ENCODE peak calls at places on chromosomes 16 and 17, in four cellular contexts. One of them, this sample, is unnamed.

GRCh38 chr17:73255671-73256181 is 6.0 kb downstream of the CPSF4L start:
- DNase-seq in aorta: peak; percentile 86
- DNase-seq in transverse colon: peak; percentile 59
- DNase-seq in pancreas: no peak
- DNase-seq in this sample: peak; percentile 82

GRCh38 chr17:60604686-60605334 is 4.8 kb downstream of the PPM1D start:
- DNase-seq in aorta: peak; percentile 81
- DNase-seq in transverse colon: no peak
- DNase-seq in pancreas: no peak
- DNase-seq in this sample: peak; percentile 44

GRCh38 chr17:79950711-79951110 is 85.0 kb downstream of the TBC1D16 start:
- DNase-seq in aorta: peak; percentile 35
- DNase-seq in transverse colon: no peak
- DNase-seq in pancreas: no peak
- DNase-seq in this sample: peak; percentile 35

GRCh38 chr16:57039148-57039812 is 49.9 kb downstream of the NLRC5 start:
- DNase-seq in aorta: no peak
- DNase-seq in transverse colon: peak; percentile 33
- DNase-seq in pancreas: no peak
- DNase-seq in this sample: no peak

GRCh38 chr17:47850692-47851573 is at the start of gene SP6:
- DNase-seq in aorta: peak; percentile 88
- DNase-seq in transverse colon: peak; percentile 91
- DNase-seq in pancreas: peak; percentile 87
- DNase-seq in this sample: peak; percentile 24

GRCh38 chr17:76566613-76566943 is 19.1 kb downstream of the ST6GALNAC2 start:
- DNase-seq in aorta: no peak
- DNase-seq in transverse colon: no peak
- DNase-seq in pancreas: no peak
- DNase-seq in this sample: no peak

GRCh38 chr16:53052519-53053501 is at the start of gene CHD9NB:
- DNase-seq in aorta: no peak
- DNase-seq in transverse colon: peak; percentile 75
- DNase-seq in pancreas: no peak
- DNase-seq in this sample: peak; percentile 68

GRCh38 chr16:85385463-85386331 is 227.4 kb upstream of the GSE1 start:
- DNase-seq in aorta: peak; percentile 72
- DNase-seq in transverse colon: no peak
- DNase-seq in pancreas: peak; percentile 13
- DNase-seq in this sample: peak; percentile 37

GRCh38 chr17:40097931-40098845 is 2.2 kb downstream of the NR1D1 start:
- DNase-seq in aorta: peak; percentile 89
- DNase-seq in transverse colon: peak; percentile 90
- DNase-seq in pancreas: peak; percentile 91
- DNase-seq in this sample: no peak

GRCh38 chr17:6386041-6386630 is 48.8 kb downstream of the AIPL1 start:
- DNase-seq in aorta: no peak
- DNase-seq in transverse colon: no peak
- DNase-seq in pancreas: no peak
- DNase-seq in this sample: no peak

GRCh38 chr16:51982715-51983680 is 563.9 kb downstream of the TOX3 start:
- DNase-seq in aorta: no peak
- DNase-seq in transverse colon: peak; percentile 15
- DNase-seq in pancreas: peak; percentile 55
- DNase-seq in this sample: peak; percentile 50

GRCh38 chr17:11953924-11954323 is 43.4 kb downstream of the ZNF18 start:
- DNase-seq in aorta: no peak
- DNase-seq in transverse colon: no peak
- DNase-seq in pancreas: no peak
- DNase-seq in this sample: no peak

GRCh38 chr17:72101526-72101925 is 19.3 kb upstream of the SOX9 start:
- DNase-seq in aorta: no peak
- DNase-seq in transverse colon: no peak
- DNase-seq in pancreas: no peak
- DNase-seq in this sample: no peak

GRCh38 chr17:1908699-1909309 is 79.0 kb downstream of the RPA1 start:
- DNase-seq in aorta: no peak
- DNase-seq in transverse colon: peak; percentile 57
- DNase-seq in pancreas: peak; percentile 65
- DNase-seq in this sample: peak; percentile 55

GRCh38 chr16:65782537-65783290 is 583.8 kb upstream of the CDH5 start:
- DNase-seq in aorta: no peak
- DNase-seq in transverse colon: no peak
- DNase-seq in pancreas: no peak
- DNase-seq in this sample: no peak

GRCh38 chr17:301681-302299 is 50.8 kb downstream of the RPH3AL start:
- DNase-seq in aorta: peak; percentile 73
- DNase-seq in transverse colon: peak; percentile 48
- DNase-seq in pancreas: no peak
- DNase-seq in this sample: no peak

GRCh38 chr16:27495191-27495590 is 54.5 kb downstream of the GTF3C1 start:
- DNase-seq in aorta: peak; percentile 87
- DNase-seq in transverse colon: no peak
- DNase-seq in pancreas: no peak
- DNase-seq in this sample: peak; percentile 99

GRCh38 chr16:81861915-81862314 is 82.8 kb downstream of the PLCG2 start:
- DNase-seq in aorta: no peak
- DNase-seq in transverse colon: no peak
- DNase-seq in pancreas: no peak
- DNase-seq in this sample: no peak

GRCh38 chr17:44218344-44219125 is 940 bp downstream of the UBTF start:
- DNase-seq in aorta: peak; percentile 96
- DNase-seq in transverse colon: peak; percentile 92
- DNase-seq in pancreas: peak; percentile 89
- DNase-seq in this sample: peak; percentile 99

GRCh38 chr17:53722407-53722806 is 100.3 kb upstream of the KIF2B start:
- DNase-seq in aorta: no peak
- DNase-seq in transverse colon: no peak
- DNase-seq in pancreas: no peak
- DNase-seq in this sample: peak; percentile 57

GRCh38 chr16:88316151-88316550 is 66.6 kb upstream of the ZNF469 start:
- DNase-seq in aorta: peak; percentile 62
- DNase-seq in transverse colon: no peak
- DNase-seq in pancreas: no peak
- DNase-seq in this sample: no peak

GRCh38 chr17:62597920-62598319 is 29.6 kb upstream of the MRC2 start:
- DNase-seq in aorta: no peak
- DNase-seq in transverse colon: no peak
- DNase-seq in pancreas: no peak
- DNase-seq in this sample: no peak

GRCh38 chr17:77332034-77332971 is 191.5 kb downstream of the SEC14L1 start:
- DNase-seq in aorta: no peak
- DNase-seq in transverse colon: peak; percentile 26
- DNase-seq in pancreas: no peak
- DNase-seq in this sample: peak; percentile 78

GRCh38 chr16:66420396-66420795 is 6.7 kb upstream of the BEAN1 start:
- DNase-seq in aorta: no peak
- DNase-seq in transverse colon: no peak
- DNase-seq in pancreas: no peak
- DNase-seq in this sample: no peak

DNA sequence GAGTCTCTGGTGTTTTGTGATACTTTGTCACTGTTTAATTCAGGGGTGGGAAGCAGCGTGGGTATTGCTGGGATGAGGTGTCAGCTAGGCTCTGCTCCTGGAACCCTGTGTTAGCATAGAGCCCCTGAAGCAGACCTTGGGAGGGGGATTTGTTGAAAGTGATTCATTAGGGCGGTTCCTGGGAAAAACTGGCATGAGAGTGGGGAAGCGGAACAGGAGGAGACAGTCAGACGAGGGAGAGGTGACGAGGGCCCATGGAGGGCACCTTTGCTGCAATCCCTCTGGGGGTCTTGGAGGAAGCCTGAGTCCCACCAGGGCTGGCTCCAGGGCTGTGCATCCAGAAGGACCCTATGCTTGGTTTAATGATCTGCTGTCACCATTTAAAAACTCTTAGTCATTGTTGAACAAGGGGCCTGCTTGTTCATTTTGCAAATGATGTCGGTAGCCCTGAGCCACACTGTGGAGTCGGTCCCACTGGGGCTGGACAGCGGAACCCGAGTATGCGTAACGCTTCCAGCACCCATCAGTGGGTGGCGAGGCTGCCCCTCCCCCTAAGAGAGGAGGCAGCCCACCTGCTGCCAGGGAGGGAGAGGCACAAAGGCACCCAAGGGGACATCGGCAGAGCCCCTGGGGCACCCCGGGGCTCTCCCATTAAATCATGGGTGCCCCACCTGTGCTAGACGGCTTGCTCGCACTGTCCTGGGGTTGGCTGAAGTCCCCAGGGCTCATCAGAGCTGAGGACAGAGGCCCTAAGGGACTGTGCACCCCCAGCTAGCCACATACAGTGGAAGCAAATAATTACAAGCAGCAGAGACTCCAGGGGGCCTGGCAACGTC is 35.4 kb downstream of the WFDC1 start:
- DNase-seq in aorta: peak; percentile 65
- DNase-seq in transverse colon: no peak
- DNase-seq in pancreas: no peak
- DNase-seq in this sample: no peak
- H3K27ac ChIP-seq in aorta: no peak overlapping the region
- H3K27ac ChIP-seq in transverse colon: no peak overlapping the region
- H3K27ac ChIP-seq in pancreas: no peak overlapping the region
- H3K27ac ChIP-seq in this sample: no peak overlapping the region

GRCh38 chr16:72991211-72991610 is 56.7 kb downstream of the ZFHX3 start:
- DNase-seq in aorta: no peak
- DNase-seq in transverse colon: no peak
- DNase-seq in pancreas: no peak
- DNase-seq in this sample: no peak

GRCh38 chr16:72990003-72990521 is 57.9 kb downstream of the ZFHX3 start:
- DNase-seq in aorta: peak; percentile 81
- DNase-seq in transverse colon: peak; percentile 68
- DNase-seq in pancreas: no peak
- DNase-seq in this sample: peak; percentile 74

GRCh38 chr16:72988568-72988967 is 59.4 kb downstream of the ZFHX3 start:
- DNase-seq in aorta: no peak
- DNase-seq in transverse colon: no peak
- DNase-seq in pancreas: no peak
- DNase-seq in this sample: no peak

GRCh38 chr16:72990571-72990970 is 57.4 kb downstream of the ZFHX3 start:
- DNase-seq in aorta: no peak
- DNase-seq in transverse colon: no peak
- DNase-seq in pancreas: no peak
- DNase-seq in this sample: no peak

DNA sequence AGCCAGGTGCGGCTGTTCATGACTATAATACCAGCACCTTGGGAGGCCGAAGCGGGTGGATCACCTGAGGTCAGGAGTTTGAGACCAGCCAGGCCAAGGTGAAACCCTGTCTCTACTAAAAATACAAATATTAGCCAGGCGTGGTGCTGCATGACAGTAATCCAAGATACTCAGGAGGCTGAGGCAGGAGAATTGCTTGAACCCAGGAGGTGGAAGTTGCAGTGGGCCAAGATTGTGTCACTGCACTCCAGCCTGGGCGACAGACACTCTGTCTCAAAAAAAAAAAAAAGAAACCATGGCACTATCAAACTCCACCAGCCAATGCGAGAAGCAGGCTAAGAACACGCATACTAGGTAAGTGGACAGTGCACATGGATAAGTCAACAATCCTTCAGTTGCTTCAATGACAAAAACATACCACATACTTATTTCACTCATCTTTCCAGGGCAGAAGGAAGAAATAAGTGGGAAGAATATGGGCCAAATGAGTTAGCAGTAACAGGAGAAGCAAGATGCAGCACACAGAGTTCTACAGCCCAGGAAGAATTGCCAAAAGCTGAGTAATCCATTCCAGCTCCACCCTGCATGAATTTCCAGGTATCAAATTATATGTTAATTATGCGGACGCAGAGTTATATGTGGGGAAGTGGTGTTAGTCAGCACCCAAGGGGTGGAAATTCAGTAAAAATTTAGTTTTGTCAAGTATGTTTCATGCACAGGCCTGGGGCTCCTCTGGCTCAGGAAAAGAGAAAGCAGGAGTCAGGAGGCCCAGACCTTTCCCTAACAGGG is 58.5 kb downstream of the ZFHX3 start:
- DNase-seq in aorta: no peak
- DNase-seq in transverse colon: no peak
- DNase-seq in pancreas: no peak
- DNase-seq in this sample: no peak
- H3K4me1 ChIP-seq in aorta: peaks cover 7% of the 10 kb centered on the region
- H3K4me1 ChIP-seq in transverse colon: peaks cover 38% of the 10 kb centered on the region
- H3K4me1 ChIP-seq in pancreas: peaks cover 35% of the 10 kb centered on the region
- H3K4me1 ChIP-seq in this sample: peaks cover 37% of the 10 kb centered on the region

GRCh38 chr16:31194898-31195297 is 7.7 kb downstream of the PYCARD start:
- DNase-seq in aorta: no peak
- DNase-seq in transverse colon: no peak
- DNase-seq in pancreas: no peak
- DNase-seq in this sample: no peak
- H3K36me3 ChIP-seq in aorta: peaks cover 15% of the 10 kb centered on the region
- H3K36me3 ChIP-seq in transverse colon: peaks cover 5% of the 10 kb centered on the region
- H3K36me3 ChIP-seq in pancreas: peaks cover 46% of the 10 kb centered on the region
- H3K36me3 ChIP-seq in this sample: peaks cover 95% of the 10 kb centered on the region

DNA sequence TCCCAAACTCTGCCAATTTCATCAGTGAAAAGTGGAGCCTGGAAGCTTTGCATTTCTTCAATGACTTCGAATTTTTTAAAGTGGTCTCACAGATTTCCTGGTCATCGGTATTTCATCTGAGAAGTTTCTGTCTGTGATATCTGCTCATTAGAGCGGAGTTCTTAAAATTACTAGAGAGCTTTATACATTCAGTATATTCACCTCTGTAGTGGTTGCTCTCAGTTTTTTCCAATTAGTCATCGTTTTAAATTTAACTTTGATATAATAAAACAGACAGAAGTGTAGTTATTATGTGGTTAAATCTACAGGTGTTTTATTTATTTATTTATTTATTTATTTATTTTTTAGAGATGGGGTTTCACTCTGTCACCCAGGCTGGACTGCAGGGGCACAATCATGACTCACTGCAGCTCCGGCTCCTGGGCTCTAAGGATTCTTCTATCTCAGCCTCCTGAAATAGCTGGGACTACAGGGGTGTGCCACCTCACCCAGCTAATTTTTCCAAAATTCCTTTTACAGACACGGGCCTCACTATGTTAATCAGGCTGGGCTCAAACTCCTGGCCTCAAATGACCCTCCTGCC is 16.0 kb downstream of the ARHGAP17 start:
- DNase-seq in aorta: no peak
- DNase-seq in transverse colon: no peak
- DNase-seq in pancreas: no peak
- DNase-seq in this sample: no peak
- H3K27ac ChIP-seq in aorta: no peak overlapping the region
- H3K27ac ChIP-seq in transverse colon: no peak overlapping the region
- H3K27ac ChIP-seq in pancreas: no peak overlapping the region
- H3K27ac ChIP-seq in this sample: no peak overlapping the region

GRCh38 chr17:35784895-35785294 is 10.5 kb downstream of the MMP28 start:
- DNase-seq in aorta: no peak
- DNase-seq in transverse colon: no peak
- DNase-seq in pancreas: no peak
- DNase-seq in this sample: no peak
- H3K4me1 ChIP-seq in aorta: no peaks in the 10 kb centered on the region
- H3K4me1 ChIP-seq in transverse colon: peaks cover 66% of the 10 kb centered on the region
- H3K4me1 ChIP-seq in pancreas: peaks cover 8% of the 10 kb centered on the region
- H3K4me1 ChIP-seq in this sample: peaks cover 27% of the 10 kb centered on the region